ENCODE peak calls at places on chromosomes 1 and 21, in six cellular contexts. J, M, O, Y, H and G are unnamed samples.

GRCh38 chr21:41396452-41397107 is 29.5 kb upstream of the MX1 start:
- DNase-seq in J (no peak), M (no peak), O (peak), Y (no peak), H (no peak), G (no peak)

GRCh38 chr21:38159355-38159754 is 97.4 kb upstream of the KCNJ15 start:
- DNase-seq in J (peak), M (peak), O (peak), Y (peak), H (no peak), G (peak)

GRCh38 chr1:93608188-93609109 is 73.2 kb downstream of the BCAR3 start:
- DNase-seq in J (no peak), M (no peak), O (no peak), Y (no peak), H (no peak), G (no peak)

GRCh38 chr1:192539450-192540132 is 36.0 kb upstream of the RGS1 start:
- DNase-seq in J (no peak), M (no peak), O (peak), Y (no peak), H (no peak), G (no peak)

GRCh38 chr1:152071123-152071522 is 17.7 kb downstream of the TCHHL1 start:
- DNase-seq in J (no peak), M (no peak), O (no peak), Y (no peak), H (no peak), G (no peak)

GRCh38 chr1:165342588-165342987 is 13.9 kb downstream of the LMX1A start:
- DNase-seq in J (no peak), M (no peak), O (no peak), Y (no peak), H (no peak), G (peak)

GRCh38 chr1:13807213-13807612 is 107.2 kb downstream of the PRDM2 start:
- DNase-seq in J (no peak), M (no peak), O (peak), Y (peak), H (no peak), G (no peak)

GRCh38 chr1:205774277-205775014 is 836 bp downstream of the RAB29 start:
- DNase-seq in J (no peak), M (no peak), O (no peak), Y (peak), H (no peak), G (no peak)

GRCh38 chr1:206472454-206472853 is 2.2 kb downstream of the IKBKE start:
- DNase-seq in J (no peak), M (no peak), O (no peak), Y (no peak), H (no peak), G (no peak)

GRCh38 chr1:62327360-62328051 is 8.3 kb upstream of the KANK4 start:
- DNase-seq in J (peak), M (no peak), O (no peak), Y (no peak), H (no peak), G (no peak)

GRCh38 chr1:88609051-88609450 is 75.0 kb upstream of the PKN2 start:
- DNase-seq in J (no peak), M (peak), O (no peak), Y (no peak), H (no peak), G (peak)

GRCh38 chr1:46587072-46587471 is 17.0 kb downstream of the MKNK1 start:
- DNase-seq in J (no peak), M (no peak), O (no peak), Y (no peak), H (no peak), G (no peak)

GRCh38 chr1:221263831-221264767 is 384.9 kb downstream of the HLX start:
- DNase-seq in J (peak), M (peak), O (peak), Y (peak), H (no peak), G (peak)

GRCh38 chr1:50458507-50458906 is 35.3 kb upstream of the DMRTA2 start:
- DNase-seq in J (no peak), M (no peak), O (no peak), Y (no peak), H (no peak), G (no peak)